ENCODE peak calls at places on chromosomes 12 and 14, in nine cellular contexts. M, N, V, A, X, F, C, U and H are unnamed samples.

GRCh38 chr12:92987362-92987761 is 58.3 kb upstream of the EEA1 start:
- DNase-seq in M (peak), N (peak), V (peak), A (no peak), X (peak), F (peak), C (peak), U (no peak), H (peak)

GRCh38 chr12:72141381-72141780 is 130.8 kb upstream of the TRHDE start:
- DNase-seq in M (no peak), N (no peak), V (peak), A (no peak), X (no peak), F (peak), C (peak), U (no peak), H (no peak)

GRCh38 chr12:115638753-115639666 is 638.5 kb downstream of the MED13L start:
- DNase-seq in M (no peak), N (no peak), V (no peak), A (no peak), X (no peak), F (no peak), C (no peak), U (no peak), H (no peak)

GRCh38 chr14:31992051-31992450 is 85.1 kb upstream of the ARHGAP5 start:
- DNase-seq in M (peak), N (no peak), V (no peak), A (no peak), X (no peak), F (no peak), C (peak), U (no peak), H (no peak)

GRCh38 chr12:82873309-82873708 is 186.6 kb downstream of the TMTC2 start:
- DNase-seq in M (no peak), N (no peak), V (no peak), A (no peak), X (no peak), F (no peak), C (no peak), U (no peak), H (no peak)

GRCh38 chr12:109098142-109098652 is 800 bp downstream of the UNG start:
- DNase-seq in M (no peak), N (peak), V (no peak), A (no peak), X (peak), F (no peak), C (no peak), U (peak), H (no peak)

GRCh38 chr12:1843641-1844005 is 23.3 kb downstream of the LRTM2 start:
- DNase-seq in M (no peak), N (no peak), V (no peak), A (no peak), X (no peak), F (no peak), C (no peak), U (peak), H (no peak)

GRCh38 chr12:66190519-66191406 is 1.7 kb downstream of the IRAK3 start:
- DNase-seq in M (no peak), N (no peak), V (no peak), A (no peak), X (no peak), F (no peak), C (peak), U (no peak), H (no peak)

GRCh38 chr12:40616383-40616900 is 75.8 kb upstream of the CNTN1 start:
- DNase-seq in M (no peak), N (no peak), V (no peak), A (no peak), X (no peak), F (no peak), C (no peak), U (no peak), H (no peak)

GRCh38 chr14:57502581-57503254 is 9.1 kb upstream of the CCDC198 start:
- DNase-seq in M (no peak), N (no peak), V (no peak), A (no peak), X (peak), F (no peak), C (no peak), U (no peak), H (no peak)

GRCh38 chr14:76089151-76089550 is 62.6 kb upstream of the GPATCH2L start:
- DNase-seq in M (no peak), N (no peak), V (no peak), A (no peak), X (peak), F (no peak), C (no peak), U (no peak), H (no peak)

GRCh38 chr14:71753976-71754375 is 178.3 kb upstream of the RGS6 start:
- DNase-seq in M (no peak), N (no peak), V (no peak), A (no peak), X (no peak), F (no peak), C (no peak), U (no peak), H (no peak)

GRCh38 chr12:45732250-45732649 is 2.7 kb downstream of the ARID2 start:
- DNase-seq in M (no peak), N (no peak), V (peak), A (no peak), X (no peak), F (no peak), C (peak), U (no peak), H (no peak)

GRCh38 chr14:26856832-26857508 is 259.1 kb upstream of the NOVA1 start:
- DNase-seq in M (no peak), N (no peak), V (no peak), A (no peak), X (no peak), F (no peak), C (no peak), U (no peak), H (no peak)

GRCh38 chr12:100795193-100796179 is 910 bp downstream of the ANO4 start:
- DNase-seq in M (no peak), N (no peak), V (no peak), A (no peak), X (no peak), F (no peak), C (no peak), U (no peak), H (no peak)

GRCh38 chr12:7373226-7373625 is 69.4 kb downstream of the ACSM4 start:
- DNase-seq in M (no peak), N (no peak), V (no peak), A (no peak), X (no peak), F (no peak), C (no peak), U (no peak), H (no peak)

GRCh38 chr12:78530065-78530765 is 334.4 kb upstream of the SYT1 start:
- DNase-seq in M (no peak), N (no peak), V (no peak), A (no peak), X (no peak), F (no peak), C (peak), U (no peak), H (peak)

GRCh38 chr12:3122841-3123678 is 45.9 kb downstream of the TSPAN9 start:
- DNase-seq in M (no peak), N (no peak), V (no peak), A (no peak), X (peak), F (no peak), C (peak), U (no peak), H (no peak)

GRCh38 chr14:64628940-64629403 is 75.3 kb upstream of the PLEKHG3 start:
- DNase-seq in M (peak), N (peak), V (no peak), A (no peak), X (no peak), F (no peak), C (peak), U (no peak), H (peak)

GRCh38 chr14:104289485-104289884 is 151.1 kb downstream of the KIF26A start:
- DNase-seq in M (no peak), N (no peak), V (no peak), A (no peak), X (no peak), F (no peak), C (no peak), U (peak), H (no peak)

GRCh38 chr14:101363880-101364391 is 197.4 kb upstream of the DIO3 start:
- DNase-seq in M (no peak), N (no peak), V (no peak), A (no peak), X (no peak), F (no peak), C (no peak), U (no peak), H (no peak)
- H3K27ac ChIP-seq in M (no peak), N (no peak), V (peak), A (peak), X (no peak), F (no peak), C (no peak), U (no peak), H (no peak)

GRCh38 chr12:123621619-123622530 is 11.6 kb downstream of the EIF2B1 start:
- DNase-seq in M (peak), N (no peak), V (no peak), A (no peak), X (no peak), F (no peak), C (peak), U (no peak), H (no peak)

GRCh38 chr12:123617580-123617979 is 15.7 kb downstream of the DDX55 start:
- DNase-seq in M (no peak), N (no peak), V (no peak), A (no peak), X (no peak), F (no peak), C (no peak), U (no peak), H (no peak)

GRCh38 chr12:123617144-123617543 is 15.2 kb downstream of the DDX55 start:
- DNase-seq in M (no peak), N (no peak), V (no peak), A (no peak), X (no peak), F (no peak), C (no peak), U (no peak), H (no peak)

GRCh38 chr12:123621101-123621500 is 12.4 kb downstream of the EIF2B1 start:
- DNase-seq in M (no peak), N (no peak), V (no peak), A (no peak), X (no peak), F (no peak), C (no peak), U (no peak), H (no peak)
- H3K27ac ChIP-seq in M (peak), N (no peak), V (no peak), A (peak), X (no peak), F (no peak), C (no peak), U (no peak), H (no peak)

DNA sequence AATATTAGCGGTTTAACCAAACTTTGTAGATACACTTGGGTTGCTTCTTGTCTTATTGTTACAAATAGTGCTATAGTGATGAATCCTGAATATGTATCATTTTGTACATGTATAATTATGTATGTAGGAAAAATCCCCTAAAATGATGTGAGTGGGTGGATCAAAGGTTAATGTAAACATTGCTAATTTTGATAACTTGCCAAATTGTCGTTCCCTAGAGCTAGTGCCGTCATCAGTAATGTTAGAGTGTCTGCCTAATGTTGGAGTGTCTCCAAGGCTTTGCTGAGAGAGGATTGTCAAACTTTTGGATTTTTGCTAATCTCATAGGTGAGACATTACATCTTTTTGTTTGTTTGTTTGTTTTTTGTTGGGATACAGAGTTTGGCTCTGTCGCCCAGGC is 44.4 kb downstream of the AEBP2 start:
- DNase-seq in M (peak), N (no peak), V (no peak), A (no peak), X (no peak), F (no peak), C (peak), U (no peak), H (no peak)
- H3K27ac ChIP-seq in M (no peak), N (no peak), V (no peak), A (peak), X (no peak), F (no peak), C (no peak), U (no peak), H (no peak)

DNA sequence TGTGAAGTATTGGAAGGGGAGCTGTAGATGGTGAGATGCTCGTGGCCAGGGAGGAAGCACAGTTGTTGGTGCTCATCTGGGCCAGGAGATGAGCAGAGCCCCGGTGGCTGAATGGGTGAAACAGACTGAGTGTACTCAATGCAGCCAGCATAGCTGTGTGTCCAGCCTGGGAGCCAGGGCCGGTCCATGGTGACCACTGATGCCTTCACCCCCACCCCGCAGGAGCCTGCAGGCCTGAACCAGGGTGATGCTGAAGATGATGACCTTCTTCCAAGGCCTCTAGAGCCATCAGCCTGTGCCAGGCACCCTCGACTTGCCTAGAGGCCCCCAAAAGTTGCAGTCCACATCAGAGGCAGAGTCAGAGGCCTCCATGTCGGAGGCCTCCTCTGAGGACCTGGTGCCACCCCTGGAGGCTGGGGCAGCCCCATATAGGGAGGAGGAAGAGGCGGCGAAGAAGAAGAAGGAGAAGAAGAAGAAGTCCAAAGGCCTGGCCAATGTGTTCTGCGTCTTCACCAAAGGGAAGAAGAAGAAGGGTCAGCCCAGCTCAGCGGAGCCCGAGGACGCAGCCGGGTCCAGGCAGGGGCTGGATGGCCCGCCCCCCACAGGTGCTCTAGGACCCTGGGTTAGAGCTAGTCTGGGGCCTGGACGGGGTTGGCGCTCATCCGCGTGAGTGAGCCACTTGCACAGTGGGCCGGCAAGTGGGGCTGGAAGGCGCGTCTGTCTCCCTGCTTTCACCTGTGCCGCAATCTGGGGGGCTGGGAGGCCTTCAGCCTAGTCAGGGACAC is 3.0 kb downstream of the TNFAIP2 start:
- DNase-seq in M (no peak), N (no peak), V (no peak), A (no peak), X (no peak), F (no peak), C (no peak), U (peak), H (no peak)
- H3K27ac ChIP-seq in M (no peak), N (peak), V (no peak), A (peak), X (no peak), F (no peak), C (no peak), U (no peak), H (no peak)

GRCh38 chr12:53067993-53068770 is 11.0 kb downstream of the SPRYD3 start:
- DNase-seq in M (no peak), N (no peak), V (no peak), A (no peak), X (no peak), F (no peak), C (no peak), U (peak), H (no peak)
- H3K27ac ChIP-seq in M (no peak), N (no peak), V (no peak), A (peak), X (no peak), F (no peak), C (no peak), U (no peak), H (peak)

DNA sequence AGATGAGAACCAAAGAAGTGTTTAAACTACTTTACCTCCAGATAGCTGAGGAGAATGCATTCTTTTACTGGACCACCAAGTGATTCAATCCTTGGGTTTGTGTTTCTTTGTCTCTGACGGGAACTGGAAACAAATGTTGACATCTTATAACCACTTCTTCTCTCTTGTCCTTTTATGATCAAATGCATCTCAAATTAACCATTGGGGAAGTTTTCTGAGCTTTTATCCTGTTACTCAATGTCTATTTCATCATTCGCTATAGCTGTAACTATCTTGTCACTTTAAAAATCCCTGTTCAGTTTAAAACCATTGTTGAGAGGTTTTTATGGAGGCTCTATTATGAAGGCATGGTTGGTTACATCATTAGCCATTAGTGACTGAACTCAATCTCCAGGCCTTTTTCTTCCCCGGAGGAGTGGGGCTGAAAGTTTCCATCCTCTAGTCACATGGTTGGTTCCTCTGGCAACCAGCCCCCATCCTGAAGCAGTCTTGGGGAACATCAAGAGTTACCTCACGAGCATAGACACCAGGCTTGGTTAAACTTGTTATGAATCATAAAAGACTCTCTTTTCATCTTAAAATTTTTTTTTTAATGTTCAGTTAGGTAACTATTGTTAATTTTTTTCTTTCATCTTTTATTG is 2.7 kb upstream of the CLEC6A start:
- DNase-seq in M (no peak), N (no peak), V (no peak), A (no peak), X (no peak), F (no peak), C (no peak), U (no peak), H (no peak)
- H3K27ac ChIP-seq in M (no peak), N (no peak), V (no peak), A (no peak), X (no peak), F (no peak), C (no peak), U (no peak), H (no peak)

DNA sequence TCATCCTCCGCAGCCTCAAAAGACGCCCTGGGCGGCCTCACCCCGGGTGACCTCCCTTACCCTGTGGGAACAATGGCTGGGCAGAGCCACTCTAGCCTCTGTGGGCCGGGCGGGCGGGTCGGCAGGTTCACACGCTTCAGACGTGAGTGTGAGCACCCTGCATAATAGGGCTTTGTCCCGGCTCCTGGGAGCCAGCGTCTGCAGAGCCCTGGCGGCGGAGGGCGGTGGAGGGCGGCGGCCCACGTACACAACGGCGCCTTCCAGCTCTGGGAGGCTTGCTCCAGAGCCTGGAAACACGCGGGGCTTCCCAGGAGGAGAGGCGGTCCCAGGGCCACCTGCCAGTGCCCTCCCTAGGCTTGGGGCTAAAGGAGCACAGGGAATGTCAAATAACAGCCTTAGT is 205.6 kb downstream of the BCL11B start:
- DNase-seq in M (no peak), N (no peak), V (no peak), A (no peak), X (no peak), F (no peak), C (peak), U (peak), H (no peak)
- H3K27ac ChIP-seq in M (peak), N (no peak), V (no peak), A (peak), X (no peak), F (no peak), C (peak), U (no peak), H (no peak)

DNA sequence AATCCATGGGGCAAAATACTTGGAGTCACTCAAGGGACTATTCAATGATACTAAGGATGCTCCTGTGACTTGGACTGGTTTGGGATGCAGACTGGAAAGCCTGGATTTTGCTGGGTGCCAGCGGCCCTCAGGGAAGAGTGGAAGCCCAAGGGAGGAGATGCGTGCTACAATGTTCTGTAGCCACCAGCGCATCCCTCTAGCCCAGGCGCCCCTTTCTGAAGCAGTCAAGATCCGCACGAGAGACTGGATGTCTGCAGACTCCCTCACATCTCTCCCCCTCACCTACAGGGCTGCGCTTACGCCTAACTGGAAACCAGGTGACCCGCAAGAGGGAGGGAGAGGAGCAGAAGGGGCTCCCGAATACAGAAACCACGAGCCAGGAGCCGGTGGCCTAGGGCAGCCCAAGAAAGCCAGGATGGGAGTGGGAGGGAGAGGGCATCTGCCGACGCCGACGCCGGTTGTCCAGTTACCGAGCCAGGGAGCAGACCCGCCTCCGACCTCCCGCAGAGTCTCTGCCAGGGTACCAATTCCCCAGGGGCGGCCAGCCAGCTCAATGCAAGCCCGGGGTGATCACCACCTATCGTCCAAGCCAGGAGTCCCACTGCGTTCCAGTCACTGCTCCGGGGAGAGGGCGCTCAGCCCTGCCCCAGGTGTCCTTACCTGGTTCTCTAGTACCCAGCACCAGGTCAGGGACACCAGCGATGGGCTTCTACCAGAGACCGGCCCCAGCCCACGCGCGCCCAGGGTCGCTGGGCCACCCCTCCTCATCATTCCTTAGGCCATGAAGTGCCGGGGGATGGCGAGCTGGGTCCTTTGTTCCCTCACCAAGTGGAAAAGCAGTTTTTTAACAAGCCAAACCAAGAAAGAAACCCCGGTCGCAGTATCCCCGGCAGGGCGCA is 1.2 kb downstream of the NTN4 start:
- DNase-seq in M (no peak), N (peak), V (no peak), A (no peak), X (peak), F (no peak), C (peak), U (peak), H (no peak)
- H3K27ac ChIP-seq in M (peak), N (peak), V (no peak), A (peak), X (peak), F (no peak), C (peak), U (peak), H (no peak)